ENCODE peak calls at places on chromosomes 1 and 21, in eight cellular contexts. A is stimulated activated CD8-positive, alpha-beta memory T cell treated with anti-CD3 and anti-CD28 coated beads, Interleukin-12 subunit alpha, Interleukin-12 subunit beta, amount 100 ng/mL, for 4 hours; X is HCEC 1CT; D is choroid plexus epithelial cell; O is keratinocyte; G is activated gamma-delta T cell treated with Interleukin-2 at 50 U/mL for 16 hours; Y is left lung; S is activated naive CD4-positive, alpha-beta T cell treated with anti-CD3 and anti-CD28 coated beads, Interleukin-2, amount 50 U/mL, for 72 hours. F is an unnamed sample.
A peak's percentile ranks its signal among the peaks of the same experiment; 100 is the strongest.

GRCh38 chr1:11321656-11322491 is 48.9 kb downstream of the UBIAD1 start:
- DNase-seq in S (no peak), X (no peak), G (no peak), O (no peak), Y (no peak), D (no peak), A (no peak), F (no peak)

GRCh38 chr1:77373702-77374101 is 91.9 kb downstream of the AK5 start:
- DNase-seq in X (no peak), O (no peak), S (no peak), Y (no peak), G (no peak), A (no peak), D (no peak), F (no peak)

GRCh38 chr1:217090073-217090911 is 367.1 kb upstream of the ESRRG start:
- DNase-seq in X (no peak), S (no peak), O (no peak), D (peak; percentile 23), G (no peak), A (no peak), Y (no peak), F (no peak)

GRCh38 chr1:2108213-2108876 is 58.1 kb downstream of the PRKCZ start:
- DNase-seq in D (peak; percentile 70), Y (peak; percentile 82), S (no peak), O (no peak), A (no peak), G (no peak), X (no peak), F (no peak)

GRCh38 chr1:15509586-15509985 is 14.4 kb downstream of the CASP9 start:
- DNase-seq in Y (no peak), D (peak; percentile 58), A (no peak), G (no peak), S (no peak), X (no peak), O (no peak), F (no peak)

GRCh38 chr21:38349111-38349746 is 92.4 kb downstream of the KCNJ15 start:
- DNase-seq in X (no peak), O (no peak), Y (no peak), G (no peak), D (peak; percentile 87), A (no peak), S (no peak), F (no peak)

GRCh38 chr1:96259399-96259798 is 462.2 kb upstream of the PTBP2 start:
- DNase-seq in D (no peak), G (no peak), S (no peak), Y (no peak), O (no peak), A (no peak), X (no peak), F (no peak)

GRCh38 chr1:3038571-3039181 is 17.4 kb downstream of the ACTRT2 start:
- DNase-seq in A (no peak), O (no peak), D (no peak), X (no peak), S (no peak), Y (peak; percentile 67), G (no peak), F (peak; percentile 83)

GRCh38 chr1:41882068-41882477 is 36.6 kb downstream of the HIVEP3 start:
- DNase-seq in S (no peak), O (no peak), A (no peak), G (no peak), Y (no peak), X (no peak), D (no peak), F (peak; percentile 47)

GRCh38 chr1:44328767-44329416 is 26.2 kb downstream of the ERI3 start:
- DNase-seq in G (no peak), O (no peak), Y (no peak), D (no peak), A (no peak), S (no peak), X (no peak), F (no peak)

GRCh38 chr1:228205526-228206436 is 2.1 kb upstream of the OBSCN start:
- DNase-seq in D (no peak), S (no peak), A (no peak), G (no peak), O (no peak), Y (no peak), X (no peak), F (peak; percentile 84)

GRCh38 chr1:214289574-214290272 is 8.8 kb downstream of the SMYD2 start:
- DNase-seq in O (no peak), A (no peak), X (no peak), G (no peak), S (no peak), D (no peak), Y (no peak), F (no peak)

GRCh38 chr1:2290171-2290578 is 62.1 kb downstream of the SKI start:
- DNase-seq in Y (no peak), A (no peak), D (no peak), S (no peak), G (no peak), O (no peak), X (no peak), F (no peak)

GRCh38 chr1:94209982-94210381 is 27.4 kb downstream of the ARHGAP29 start:
- DNase-seq in D (no peak), X (no peak), S (no peak), A (no peak), O (no peak), Y (no peak), G (no peak), F (no peak)

GRCh38 chr1:238658766-238659165 is 727.6 kb upstream of the CHRM3 start:
- DNase-seq in Y (no peak), S (no peak), A (no peak), X (peak; percentile 32), D (peak; percentile 75), G (no peak), O (no peak), F (no peak)

F was measured in mesenteric fat pad.